ENCODE peak calls at places on chromosomes 2 and 18, in six cellular contexts. One of them, this sample, is unnamed.
A peak's percentile ranks its signal among the peaks of the same experiment; 100 is the strongest.

GRCh38 chr2:171225302-171225980 is 64.7 kb upstream of the TLK1 start:
- DNase-seq in KBM-7: no peak
- DNase-seq in anterior cingulate cortex: no peak
- DNase-seq in glomerular endothelial cell: peak; percentile 7
- DNase-seq in NCI-H1105 treated with DMSO at 0.1 percent for 48 hours: no peak
- DNase-seq in OCI-M1: peak; percentile 64
- DNase-seq in this sample: no peak

GRCh38 chr2:236344446-236344845 is 80.2 kb upstream of the ASB18 start:
- DNase-seq in KBM-7: no peak
- DNase-seq in OCI-M1: no peak
- DNase-seq in anterior cingulate cortex: no peak
- DNase-seq in glomerular endothelial cell: no peak
- DNase-seq in NCI-H1105 treated with DMSO at 0.1 percent for 48 hours: no peak
- DNase-seq in this sample: no peak

GRCh38 chr18:70289351-70290330 is 796 bp downstream of the SOCS6 start:
- DNase-seq in anterior cingulate cortex: no peak
- DNase-seq in OCI-M1: peak; percentile 55
- DNase-seq in glomerular endothelial cell: no peak
- DNase-seq in NCI-H1105 treated with DMSO at 0.1 percent for 48 hours: peak; percentile 38
- DNase-seq in KBM-7: peak; percentile 38
- DNase-seq in this sample: peak; percentile 29

GRCh38 chr18:51077217-51077616 is 47.2 kb downstream of the SMAD4 start:
- DNase-seq in OCI-M1: no peak
- DNase-seq in glomerular endothelial cell: no peak
- DNase-seq in KBM-7: no peak
- DNase-seq in anterior cingulate cortex: no peak
- DNase-seq in NCI-H1105 treated with DMSO at 0.1 percent for 48 hours: no peak
- DNase-seq in this sample: no peak

GRCh38 chr2:237257471-237257951 is 156.5 kb downstream of the COL6A3 start:
- DNase-seq in anterior cingulate cortex: no peak
- DNase-seq in KBM-7: no peak
- DNase-seq in OCI-M1: no peak
- DNase-seq in glomerular endothelial cell: no peak
- DNase-seq in NCI-H1105 treated with DMSO at 0.1 percent for 48 hours: no peak
- DNase-seq in this sample: no peak

GRCh38 chr18:50649821-50650220 is 89.9 kb downstream of the MAPK4 start:
- DNase-seq in OCI-M1: no peak
- DNase-seq in anterior cingulate cortex: peak; percentile 9
- DNase-seq in KBM-7: no peak
- DNase-seq in glomerular endothelial cell: no peak
- DNase-seq in NCI-H1105 treated with DMSO at 0.1 percent for 48 hours: no peak
- DNase-seq in this sample: no peak

GRCh38 chr2:212619954-212620353 is 81.4 kb upstream of the ERBB4 start:
- DNase-seq in glomerular endothelial cell: no peak
- DNase-seq in anterior cingulate cortex: no peak
- DNase-seq in KBM-7: no peak
- DNase-seq in NCI-H1105 treated with DMSO at 0.1 percent for 48 hours: no peak
- DNase-seq in OCI-M1: no peak
- DNase-seq in this sample: no peak

GRCh38 chr2:65589667-65590066 is 157.3 kb upstream of the SPRED2 start:
- DNase-seq in glomerular endothelial cell: no peak
- DNase-seq in KBM-7: no peak
- DNase-seq in anterior cingulate cortex: no peak
- DNase-seq in OCI-M1: no peak
- DNase-seq in NCI-H1105 treated with DMSO at 0.1 percent for 48 hours: no peak
- DNase-seq in this sample: no peak

GRCh38 chr2:185179783-185180182 is 558.8 kb upstream of the FSIP2 start:
- DNase-seq in glomerular endothelial cell: no peak
- DNase-seq in anterior cingulate cortex: no peak
- DNase-seq in OCI-M1: no peak
- DNase-seq in NCI-H1105 treated with DMSO at 0.1 percent for 48 hours: peak; percentile 32
- DNase-seq in KBM-7: no peak
- DNase-seq in this sample: no peak

This sample was measured in NCI-H345.